ENCODE peak calls at places on chromosomes 13 and 19, in five cellular contexts. One of them, this sample, is unnamed.

GRCh38 chr19:43595605-43595998 is 332 bp downstream of the IRGQ start:
- DNase-seq in RKO: no peak
- DNase-seq in non-pigmented ciliary epithelial cell: no peak
- DNase-seq in Kasumi-1: no peak
- DNase-seq in fibroblast of pulmonary artery: no peak
- DNase-seq in this sample: no peak

GRCh38 chr13:65468628-65469027 is 1761.5 kb downstream of the PCDH9 start:
- DNase-seq in non-pigmented ciliary epithelial cell: peak
- DNase-seq in RKO: no peak
- DNase-seq in fibroblast of pulmonary artery: peak
- DNase-seq in Kasumi-1: peak
- DNase-seq in this sample: no peak

GRCh38 chr19:18208098-18208951 is 4.5 kb upstream of the RAB3A start:
- DNase-seq in RKO: no peak
- DNase-seq in Kasumi-1: peak
- DNase-seq in non-pigmented ciliary epithelial cell: no peak
- DNase-seq in fibroblast of pulmonary artery: peak
- DNase-seq in this sample: no peak

GRCh38 chr19:50562329-50562728 is 5.9 kb downstream of the LRRC4B start:
- DNase-seq in Kasumi-1: no peak
- DNase-seq in fibroblast of pulmonary artery: no peak
- DNase-seq in RKO: no peak
- DNase-seq in non-pigmented ciliary epithelial cell: no peak
- DNase-seq in this sample: no peak

GRCh38 chr13:39364797-39365468 is 238.1 kb downstream of the LHFPL6 start:
- DNase-seq in fibroblast of pulmonary artery: no peak
- DNase-seq in Kasumi-1: no peak
- DNase-seq in non-pigmented ciliary epithelial cell: peak
- DNase-seq in RKO: no peak
- DNase-seq in this sample: no peak

GRCh38 chr13:34654203-34654602 is 287.9 kb upstream of the NBEA start:
- DNase-seq in RKO: no peak
- DNase-seq in fibroblast of pulmonary artery: no peak
- DNase-seq in Kasumi-1: no peak
- DNase-seq in non-pigmented ciliary epithelial cell: no peak
- DNase-seq in this sample: no peak

GRCh38 chr13:23828086-23828485 is 61.1 kb downstream of the MIPEP start:
- DNase-seq in Kasumi-1: no peak
- DNase-seq in fibroblast of pulmonary artery: peak
- DNase-seq in RKO: no peak
- DNase-seq in non-pigmented ciliary epithelial cell: no peak
- DNase-seq in this sample: no peak

GRCh38 chr19:11195169-11195568 is 2.2 kb downstream of the KANK2 start:
- DNase-seq in RKO: no peak
- DNase-seq in Kasumi-1: peak
- DNase-seq in non-pigmented ciliary epithelial cell: no peak
- DNase-seq in fibroblast of pulmonary artery: peak
- DNase-seq in this sample: no peak

GRCh38 chr19:45553464-45553863 is 31.1 kb downstream of the OPA3 start:
- DNase-seq in RKO: no peak
- DNase-seq in non-pigmented ciliary epithelial cell: no peak
- DNase-seq in fibroblast of pulmonary artery: no peak
- DNase-seq in Kasumi-1: no peak
- DNase-seq in this sample: peak

GRCh38 chr13:48875071-48875470 is 100.6 kb upstream of the FNDC3A start:
- DNase-seq in Kasumi-1: no peak
- DNase-seq in non-pigmented ciliary epithelial cell: no peak
- DNase-seq in fibroblast of pulmonary artery: no peak
- DNase-seq in RKO: no peak
- DNase-seq in this sample: no peak

GRCh38 chr19:47469419-47469700 is 2.3 kb downstream of the SLC8A2 start:
- DNase-seq in fibroblast of pulmonary artery: no peak
- DNase-seq in Kasumi-1: no peak
- DNase-seq in RKO: no peak
- DNase-seq in non-pigmented ciliary epithelial cell: no peak
- DNase-seq in this sample: no peak

GRCh38 chr13:99892189-99892588 is 79.4 kb downstream of the ZIC5 start:
- DNase-seq in fibroblast of pulmonary artery: no peak
- DNase-seq in non-pigmented ciliary epithelial cell: no peak
- DNase-seq in Kasumi-1: no peak
- DNase-seq in RKO: no peak
- DNase-seq in this sample: no peak

GRCh38 chr13:66180806-66181205 is 1049.3 kb downstream of the PCDH9 start:
- DNase-seq in Kasumi-1: no peak
- DNase-seq in fibroblast of pulmonary artery: no peak
- DNase-seq in RKO: no peak
- DNase-seq in non-pigmented ciliary epithelial cell: no peak
- DNase-seq in this sample: no peak

GRCh38 chr13:71417205-71417604 is 449.8 kb downstream of the DACH1 start:
- DNase-seq in non-pigmented ciliary epithelial cell: peak
- DNase-seq in fibroblast of pulmonary artery: peak
- DNase-seq in RKO: peak
- DNase-seq in Kasumi-1: no peak
- DNase-seq in this sample: no peak

GRCh38 chr19:4566402-4567051 is 7.0 kb upstream of the SEMA6B start:
- DNase-seq in Kasumi-1: no peak
- DNase-seq in RKO: no peak
- DNase-seq in non-pigmented ciliary epithelial cell: no peak
- DNase-seq in fibroblast of pulmonary artery: no peak
- DNase-seq in this sample: no peak

GRCh38 chr13:103140001-103140671 is 73.9 kb upstream of the SLC10A2 start:
- DNase-seq in RKO: peak
- DNase-seq in Kasumi-1: peak
- DNase-seq in non-pigmented ciliary epithelial cell: no peak
- DNase-seq in fibroblast of pulmonary artery: peak
- DNase-seq in this sample: no peak

GRCh38 chr19:15788594-15789270 is 1.3 kb downstream of the OR10H5 start:
- DNase-seq in fibroblast of pulmonary artery: no peak
- DNase-seq in RKO: no peak
- DNase-seq in Kasumi-1: no peak
- DNase-seq in non-pigmented ciliary epithelial cell: no peak
- DNase-seq in this sample: no peak

GRCh38 chr13:25494708-25495411 is 123.1 kb downstream of the ATP8A2 start:
- DNase-seq in fibroblast of pulmonary artery: no peak
- DNase-seq in RKO: no peak
- DNase-seq in Kasumi-1: no peak
- DNase-seq in non-pigmented ciliary epithelial cell: no peak
- DNase-seq in this sample: no peak

GRCh38 chr13:112057434-112057735 is 9.6 kb upstream of the SOX1 start:
- DNase-seq in Kasumi-1: no peak
- DNase-seq in RKO: no peak
- DNase-seq in fibroblast of pulmonary artery: no peak
- DNase-seq in non-pigmented ciliary epithelial cell: no peak
- DNase-seq in this sample: no peak

GRCh38 chr19:49331616-49332055 is 3.6 kb upstream of the CD37 start:
- DNase-seq in non-pigmented ciliary epithelial cell: no peak
- DNase-seq in fibroblast of pulmonary artery: peak
- DNase-seq in RKO: peak
- DNase-seq in Kasumi-1: peak
- DNase-seq in this sample: no peak

GRCh38 chr19:15293751-15294505 is 38.4 kb downstream of the BRD4 start:
- DNase-seq in fibroblast of pulmonary artery: peak
- DNase-seq in RKO: no peak
- DNase-seq in non-pigmented ciliary epithelial cell: no peak
- DNase-seq in Kasumi-1: no peak
- DNase-seq in this sample: no peak

GRCh38 chr19:31572671-31573298 is 223.5 kb upstream of the TSHZ3 start:
- DNase-seq in RKO: no peak
- DNase-seq in fibroblast of pulmonary artery: no peak
- DNase-seq in non-pigmented ciliary epithelial cell: no peak
- DNase-seq in Kasumi-1: no peak
- DNase-seq in this sample: no peak

GRCh38 chr19:1082165-1082927 is 12.8 kb downstream of the POLR2E start:
- DNase-seq in fibroblast of pulmonary artery: no peak
- DNase-seq in RKO: no peak
- DNase-seq in Kasumi-1: no peak
- DNase-seq in non-pigmented ciliary epithelial cell: no peak
- DNase-seq in this sample: peak

GRCh38 chr19:1698636-1699035 is 46.2 kb upstream of the TCF3 start:
- DNase-seq in RKO: no peak
- DNase-seq in non-pigmented ciliary epithelial cell: no peak
- DNase-seq in fibroblast of pulmonary artery: no peak
- DNase-seq in Kasumi-1: no peak
- DNase-seq in this sample: no peak

GRCh38 chr13:45826741-45827140 is 24.8 kb downstream of the SIAH3 start:
- DNase-seq in fibroblast of pulmonary artery: no peak
- DNase-seq in non-pigmented ciliary epithelial cell: no peak
- DNase-seq in RKO: no peak
- DNase-seq in Kasumi-1: peak
- DNase-seq in this sample: no peak

GRCh38 chr13:95118541-95119324 is 182.5 kb downstream of the ABCC4 start:
- DNase-seq in Kasumi-1: no peak
- DNase-seq in RKO: no peak
- DNase-seq in non-pigmented ciliary epithelial cell: no peak
- DNase-seq in fibroblast of pulmonary artery: no peak
- DNase-seq in this sample: no peak

GRCh38 chr13:31859546-31859945 is 120.2 kb downstream of the RXFP2 start:
- DNase-seq in fibroblast of pulmonary artery: no peak
- DNase-seq in non-pigmented ciliary epithelial cell: no peak
- DNase-seq in RKO: no peak
- DNase-seq in Kasumi-1: no peak
- DNase-seq in this sample: no peak

GRCh38 chr19:2462635-2463421 is 6.1 kb upstream of the LMNB2 start:
- DNase-seq in Kasumi-1: no peak
- DNase-seq in non-pigmented ciliary epithelial cell: peak
- DNase-seq in RKO: peak
- DNase-seq in fibroblast of pulmonary artery: peak
- DNase-seq in this sample: peak

GRCh38 chr13:22014469-22014868 is 343.6 kb downstream of the FGF9 start:
- DNase-seq in RKO: no peak
- DNase-seq in non-pigmented ciliary epithelial cell: no peak
- DNase-seq in Kasumi-1: no peak
- DNase-seq in fibroblast of pulmonary artery: no peak
- DNase-seq in this sample: no peak